ENCODE peak calls at places on chromosomes 11 and 22, in four cellular contexts. One of them, this sample, is unnamed. For H3K4me1, the result is how much of the 10 kb centered on the place peaks cover.

GRCh38 chr11:46120711-46121327 is 435 bp downstream of the PHF21A start:
- DNase-seq in heart left ventricle: peak
- DNase-seq in ovary: peak
- DNase-seq in mucosa of descending colon: peak
- DNase-seq in this sample: peak

GRCh38 chr11:102940714-102941588 is 14.6 kb downstream of the MMP13 start:
- DNase-seq in ovary: no peak
- DNase-seq in mucosa of descending colon: peak
- DNase-seq in heart left ventricle: peak
- DNase-seq in this sample: no peak

GRCh38 chr11:31825453-31826391 is 14.6 kb upstream of the PAX6 start:
- DNase-seq in heart left ventricle: no peak
- DNase-seq in ovary: no peak
- DNase-seq in mucosa of descending colon: no peak
- DNase-seq in this sample: no peak

GRCh38 chr11:92556435-92556834 is 331.8 kb downstream of the FAT3 start:
- DNase-seq in mucosa of descending colon: peak
- DNase-seq in ovary: no peak
- DNase-seq in heart left ventricle: no peak
- DNase-seq in this sample: no peak

GRCh38 chr22:23065495-23066122 is 4.7 kb upstream of the GNAZ start:
- DNase-seq in mucosa of descending colon: no peak
- DNase-seq in ovary: peak
- DNase-seq in heart left ventricle: peak
- DNase-seq in this sample: no peak

GRCh38 chr11:71252434-71252781 is at the start of gene SHANK2:
- DNase-seq in ovary: no peak
- DNase-seq in mucosa of descending colon: peak
- DNase-seq in heart left ventricle: no peak
- DNase-seq in this sample: no peak

GRCh38 chr11:65165847-65166317 is 4.2 kb upstream of the SPDYC start:
- DNase-seq in heart left ventricle: no peak
- DNase-seq in mucosa of descending colon: peak
- DNase-seq in ovary: no peak
- DNase-seq in this sample: no peak

GRCh38 chr22:27997538-27997937 is 78.5 kb upstream of the PITPNB start:
- DNase-seq in heart left ventricle: no peak
- DNase-seq in ovary: no peak
- DNase-seq in mucosa of descending colon: no peak
- DNase-seq in this sample: no peak

GRCh38 chr11:8070417-8071101 is 10.5 kb upstream of the TUB start:
- DNase-seq in mucosa of descending colon: no peak
- DNase-seq in heart left ventricle: no peak
- DNase-seq in ovary: no peak
- DNase-seq in this sample: no peak

GRCh38 chr11:1564535-1565172 is 7.4 kb downstream of the DUSP8 start:
- DNase-seq in mucosa of descending colon: peak
- DNase-seq in ovary: no peak
- DNase-seq in heart left ventricle: peak
- DNase-seq in this sample: no peak

GRCh38 chr11:77345621-77346020 is 44.1 kb upstream of the GDPD4 start:
- DNase-seq in mucosa of descending colon: no peak
- DNase-seq in ovary: no peak
- DNase-seq in heart left ventricle: no peak
- DNase-seq in this sample: no peak

GRCh38 chr11:9118277-9118676 is 26.9 kb upstream of the SCUBE2 start:
- DNase-seq in heart left ventricle: no peak
- DNase-seq in ovary: no peak
- DNase-seq in mucosa of descending colon: no peak
- DNase-seq in this sample: no peak

GRCh38 chr11:48036466-48036865 is 56.1 kb downstream of the PTPRJ start:
- DNase-seq in mucosa of descending colon: no peak
- DNase-seq in heart left ventricle: no peak
- DNase-seq in ovary: no peak
- DNase-seq in this sample: no peak

GRCh38 chr22:42967933-42968332 is 47.0 kb downstream of the PACSIN2 start:
- DNase-seq in mucosa of descending colon: no peak
- DNase-seq in heart left ventricle: peak
- DNase-seq in ovary: no peak
- DNase-seq in this sample: peak

GRCh38 chr11:129295746-129296145 is 79.9 kb upstream of the BARX2 start:
- DNase-seq in ovary: no peak
- DNase-seq in mucosa of descending colon: no peak
- DNase-seq in heart left ventricle: no peak
- DNase-seq in this sample: no peak

GRCh38 chr11:76562541-76562940 is 108.0 kb downstream of the LRRC32 start:
- DNase-seq in ovary: no peak
- DNase-seq in mucosa of descending colon: no peak
- DNase-seq in heart left ventricle: no peak
- DNase-seq in this sample: no peak

GRCh38 chr11:34302046-34302921 is 55.5 kb downstream of the ABTB2 start:
- DNase-seq in heart left ventricle: no peak
- DNase-seq in ovary: no peak
- DNase-seq in mucosa of descending colon: no peak
- DNase-seq in this sample: no peak

GRCh38 chr11:78961186-78961782 is 386.6 kb upstream of the NARS2 start:
- DNase-seq in ovary: no peak
- DNase-seq in mucosa of descending colon: peak
- DNase-seq in heart left ventricle: peak
- DNase-seq in this sample: peak

GRCh38 chr11:108606070-108606469 is 12.5 kb upstream of the EXPH5 start:
- DNase-seq in mucosa of descending colon: no peak
- DNase-seq in heart left ventricle: no peak
- DNase-seq in ovary: no peak
- DNase-seq in this sample: no peak

GRCh38 chr11:2310073-2310785 is 8.4 kb downstream of the TSPAN32 start:
- DNase-seq in mucosa of descending colon: no peak
- DNase-seq in heart left ventricle: no peak
- DNase-seq in ovary: no peak
- DNase-seq in this sample: no peak

GRCh38 chr11:93905384-93905783 is 55.0 kb upstream of the VSTM5 start:
- DNase-seq in heart left ventricle: no peak
- DNase-seq in mucosa of descending colon: no peak
- DNase-seq in ovary: no peak
- DNase-seq in this sample: no peak

GRCh38 chr11:83583953-83584352 is 297.8 kb upstream of the CCDC90B start:
- DNase-seq in heart left ventricle: no peak
- DNase-seq in mucosa of descending colon: no peak
- DNase-seq in ovary: no peak
- DNase-seq in this sample: no peak

GRCh38 chr11:23554002-23554401 is 693.7 kb upstream of the CCDC179 start:
- DNase-seq in heart left ventricle: no peak
- DNase-seq in ovary: no peak
- DNase-seq in mucosa of descending colon: no peak
- DNase-seq in this sample: no peak

GRCh38 chr22:36042240-36042639 is 13.6 kb upstream of the RBFOX2 start:
- DNase-seq in heart left ventricle: no peak
- DNase-seq in ovary: no peak
- DNase-seq in mucosa of descending colon: no peak
- DNase-seq in this sample: no peak
- H3K4me3 ChIP-seq in heart left ventricle: no peak
- H3K4me3 ChIP-seq in ovary: no peak
- H3K4me3 ChIP-seq in mucosa of descending colon: no peak
- H3K4me3 ChIP-seq in this sample: no peak

DNA sequence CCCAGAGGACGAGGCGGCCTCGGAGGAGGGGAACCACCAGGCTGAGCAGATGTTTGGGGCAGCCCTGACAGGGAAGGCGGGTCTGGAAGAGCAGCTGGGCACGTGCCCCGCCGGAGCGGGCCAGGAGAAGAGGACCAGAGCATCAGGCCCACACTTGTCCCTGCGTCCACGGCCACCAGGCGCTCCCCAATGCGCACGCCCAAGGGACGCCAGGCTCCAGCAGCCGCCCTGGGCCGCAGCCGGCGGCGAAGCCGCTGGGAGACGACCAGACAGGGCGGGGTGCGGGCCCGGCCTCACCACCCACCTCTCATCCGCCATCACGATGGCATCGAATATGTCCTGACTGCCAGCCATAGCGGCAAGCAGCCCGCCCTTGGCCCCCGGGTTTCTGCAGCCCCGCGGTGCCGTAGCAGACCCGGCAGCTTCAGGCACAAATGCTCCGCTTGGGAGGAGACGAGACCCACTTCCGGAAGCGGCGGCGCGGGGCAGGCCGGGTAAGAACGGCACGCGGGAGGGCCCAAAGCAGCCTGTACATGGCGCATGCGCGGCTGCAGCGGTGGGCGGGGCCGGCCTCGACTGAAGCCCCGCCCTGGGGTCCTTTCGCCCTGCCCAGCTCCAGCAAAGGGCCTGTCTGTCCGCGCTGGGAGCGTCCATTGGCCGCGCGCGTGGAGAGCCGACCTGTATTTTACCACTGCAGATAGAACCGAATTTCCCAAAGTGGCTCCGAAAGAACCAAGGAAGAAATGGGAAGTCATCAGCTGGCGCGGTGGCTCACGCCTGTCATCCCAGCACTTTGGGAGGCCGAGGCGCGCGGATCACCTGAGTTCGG is at the start of gene LTO1:
- DNase-seq in mucosa of descending colon: peak
- DNase-seq in ovary: peak
- DNase-seq in heart left ventricle: peak
- DNase-seq in this sample: peak
- TF ChIP-seq CTCF in mucosa of descending colon: no peak
- TF ChIP-seq CTCF in ovary: no peak
- TF ChIP-seq CTCF in heart left ventricle: no peak
- TF ChIP-seq CTCF in this sample: no peak

GRCh38 chr22:26484360-26484706 is 656 bp downstream of the SRRD start:
- DNase-seq in mucosa of descending colon: no peak
- DNase-seq in heart left ventricle: no peak
- DNase-seq in ovary: no peak
- DNase-seq in this sample: no peak
- H3K4me1 ChIP-seq in mucosa of descending colon: under half
- H3K4me1 ChIP-seq in heart left ventricle: half or more
- H3K4me1 ChIP-seq in ovary: under half
- H3K4me1 ChIP-seq in this sample: under half

GRCh38 chr11:66316849-66317251 is at the start of gene CD248:
- DNase-seq in ovary: peak
- DNase-seq in heart left ventricle: peak
- DNase-seq in mucosa of descending colon: no peak
- DNase-seq in this sample: no peak

GRCh38 chr11:66317766-66318575 is 1.1 kb upstream of the CD248 start:
- DNase-seq in ovary: peak
- DNase-seq in mucosa of descending colon: no peak
- DNase-seq in heart left ventricle: peak
- DNase-seq in this sample: peak

GRCh38 chr11:66315921-66316811 is 678 bp downstream of the CD248 start:
- DNase-seq in mucosa of descending colon: no peak
- DNase-seq in heart left ventricle: no peak
- DNase-seq in ovary: peak
- DNase-seq in this sample: no peak

GRCh38 chr11:66317322-66317765 is 500 bp upstream of the CD248 start:
- DNase-seq in ovary: peak
- DNase-seq in mucosa of descending colon: no peak
- DNase-seq in heart left ventricle: peak
- DNase-seq in this sample: no peak

DNA sequence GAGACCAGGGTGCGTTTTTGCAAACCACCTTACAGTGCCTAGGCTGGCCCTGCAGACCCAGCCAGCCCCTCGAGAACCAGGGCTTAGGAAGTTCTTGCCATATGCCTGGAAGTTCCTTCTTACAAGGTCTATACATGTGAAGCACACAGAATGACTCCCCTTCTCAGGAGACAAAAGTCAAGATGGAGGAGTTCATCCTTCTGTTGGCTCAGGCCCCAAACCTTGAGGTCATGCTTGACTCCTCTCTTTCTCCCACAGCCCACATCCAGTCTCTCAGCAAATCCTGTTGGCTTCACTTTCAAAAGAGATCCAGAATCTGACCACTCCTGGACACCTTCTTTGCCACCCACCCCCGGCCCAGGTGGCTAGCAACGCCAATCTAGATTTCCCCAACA is 1.7 kb upstream of the CD248 start:
- DNase-seq in heart left ventricle: no peak
- DNase-seq in ovary: peak
- DNase-seq in mucosa of descending colon: no peak
- DNase-seq in this sample: no peak
- H3K4me3 ChIP-seq in heart left ventricle: no peak
- H3K4me3 ChIP-seq in ovary: no peak
- H3K4me3 ChIP-seq in mucosa of descending colon: no peak
- H3K4me3 ChIP-seq in this sample: no peak

GRCh38 chr11:121866822-121867221 is 249.2 kb downstream of the BLID start:
- DNase-seq in mucosa of descending colon: no peak
- DNase-seq in ovary: no peak
- DNase-seq in heart left ventricle: no peak
- DNase-seq in this sample: no peak

GRCh38 chr11:121869478-121869877 is 246.5 kb downstream of the BLID start:
- DNase-seq in heart left ventricle: no peak
- DNase-seq in ovary: no peak
- DNase-seq in mucosa of descending colon: no peak
- DNase-seq in this sample: no peak

GRCh38 chr11:121863126-121863525 is 252.9 kb downstream of the BLID start:
- DNase-seq in ovary: no peak
- DNase-seq in heart left ventricle: no peak
- DNase-seq in mucosa of descending colon: no peak
- DNase-seq in this sample: no peak

GRCh38 chr11:121870202-121871045 is 245.6 kb downstream of the BLID start:
- DNase-seq in mucosa of descending colon: no peak
- DNase-seq in ovary: no peak
- DNase-seq in heart left ventricle: no peak
- DNase-seq in this sample: no peak

DNA sequence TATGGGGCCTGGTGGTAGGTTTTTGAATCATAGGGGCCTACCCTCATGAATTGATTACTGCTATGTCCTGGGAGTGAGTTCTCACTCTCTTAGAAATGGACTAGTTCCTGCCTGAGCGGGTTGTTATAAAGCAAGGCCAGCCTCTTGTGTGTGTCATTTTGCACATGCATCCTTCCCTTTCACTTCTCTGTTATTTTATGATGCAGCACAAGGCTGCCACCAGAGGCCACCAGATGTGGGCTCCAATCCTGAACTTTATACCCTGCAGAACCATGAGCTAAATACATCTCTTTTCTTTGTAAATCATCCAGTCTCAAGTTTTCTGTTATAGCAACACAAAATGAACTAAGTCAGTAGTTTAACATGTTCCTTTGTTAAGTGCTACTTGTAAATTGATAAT is 251.4 kb downstream of the BLID start:
- DNase-seq in ovary: no peak
- DNase-seq in mucosa of descending colon: no peak
- DNase-seq in heart left ventricle: no peak
- DNase-seq in this sample: no peak
- TF ChIP-seq CTCF in ovary: no peak
- TF ChIP-seq CTCF in mucosa of descending colon: no peak
- TF ChIP-seq CTCF in heart left ventricle: no peak
- TF ChIP-seq CTCF in this sample: no peak

DNA sequence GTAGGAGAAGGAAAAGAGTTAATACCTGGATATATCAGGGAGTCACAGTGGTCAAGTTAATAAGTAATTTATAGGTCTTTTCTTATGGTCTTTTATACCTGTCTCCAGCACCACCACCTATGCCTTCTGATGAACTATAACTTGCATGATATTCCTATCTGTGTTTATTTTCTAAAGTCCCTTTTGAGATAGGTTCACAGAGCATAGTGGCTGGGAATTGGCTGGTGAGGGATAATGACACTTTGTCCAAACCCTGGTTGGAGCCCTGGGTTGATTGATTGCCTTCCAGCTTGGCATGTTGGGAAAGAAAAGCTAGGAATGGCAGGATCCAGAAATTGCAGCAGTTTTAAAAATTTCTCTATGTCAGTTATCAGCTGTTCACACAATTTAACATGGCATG is 23.2 kb downstream of the HIPK3 start:
- DNase-seq in mucosa of descending colon: no peak
- DNase-seq in heart left ventricle: no peak
- DNase-seq in ovary: no peak
- DNase-seq in this sample: no peak
- H3K4me1 ChIP-seq in mucosa of descending colon: under half
- H3K4me1 ChIP-seq in heart left ventricle: half or more
- H3K4me1 ChIP-seq in ovary: under half
- H3K4me1 ChIP-seq in this sample: under half

GRCh38 chr11:120133216-120134105 is 4.5 kb downstream of the TRIM29 start:
- DNase-seq in ovary: no peak
- DNase-seq in mucosa of descending colon: peak
- DNase-seq in heart left ventricle: peak
- DNase-seq in this sample: no peak
- H3K4me3 ChIP-seq in ovary: no peak
- H3K4me3 ChIP-seq in mucosa of descending colon: no peak
- H3K4me3 ChIP-seq in heart left ventricle: no peak
- H3K4me3 ChIP-seq in this sample: no peak

This sample was measured in lung.